ENCODE peak calls at places on chromosomes 5 and 9, in seven cellular contexts. J is pancreas, X is aorta, C is left ventricle myocardium inferior, K is spleen, P is sigmoid colon, V is lower lobe of right lung. A is an unnamed sample.

GRCh38 chr9:34637356-34638137 is at the start of gene SIGMAR1:
- DNase-seq in C (peak), X (peak), V (peak), P (peak), K (peak), J (peak), A (peak)

GRCh38 chr5:61051267-61051666 is 106.3 kb downstream of the NDUFAF2 start:
- DNase-seq in K (no peak), C (no peak), X (no peak), P (no peak), J (no peak), V (no peak), A (no peak)

GRCh38 chr9:113176748-113177147 is 25.9 kb downstream of the SLC31A2 start:
- DNase-seq in X (no peak), P (no peak), C (no peak), K (no peak), J (no peak), V (no peak), A (no peak)

GRCh38 chr5:62017092-62017491 is 288.9 kb upstream of the KIF2A start:
- DNase-seq in C (no peak), X (no peak), V (no peak), J (no peak), P (no peak), K (no peak), A (no peak)

GRCh38 chr5:68189171-68189570 is 26.4 kb upstream of the PIK3R1 start:
- DNase-seq in V (no peak), K (no peak), X (no peak), J (no peak), P (no peak), C (no peak), A (peak)

GRCh38 chr5:159021360-159022177 is 78.1 kb downstream of the EBF1 start:
- DNase-seq in X (no peak), C (no peak), V (no peak), J (no peak), P (no peak), K (no peak), A (no peak)

GRCh38 chr9:108565651-108566378 is 290.0 kb downstream of the ACTL7B start:
- DNase-seq in P (peak), V (no peak), C (no peak), J (no peak), K (no peak), X (no peak), A (peak)

GRCh38 chr5:147507480-147508126 is 2.3 kb downstream of the DPYSL3 start:
- DNase-seq in K (no peak), X (no peak), P (peak), J (no peak), C (no peak), V (no peak), A (no peak)

GRCh38 chr9:2466703-2467102 is 154.9 kb upstream of the VLDLR start:
- DNase-seq in P (no peak), V (no peak), X (no peak), K (no peak), J (peak), C (no peak), A (no peak)

GRCh38 chr5:17248999-17249634 is 31.7 kb downstream of the BASP1 start:
- DNase-seq in P (no peak), X (no peak), K (no peak), V (no peak), J (no peak), C (no peak), A (no peak)

GRCh38 chr5:464843-465590 is 22.0 kb downstream of the EXOC3 start:
- DNase-seq in C (peak), V (no peak), P (peak), J (peak), X (peak), K (peak), A (no peak)

GRCh38 chr9:70493046-70493445 is 78.6 kb upstream of the KLF9 start:
- DNase-seq in P (no peak), J (no peak), X (no peak), C (no peak), K (no peak), V (no peak), A (no peak)

GRCh38 chr9:36833954-36834353 is 200.1 kb downstream of the PAX5 start:
- DNase-seq in J (no peak), K (no peak), C (no peak), P (peak), X (no peak), V (no peak), A (no peak)

GRCh38 chr5:15844253-15844652 is 335.3 kb downstream of the MARCHF11 start:
- DNase-seq in J (no peak), K (no peak), C (no peak), P (no peak), V (no peak), X (no peak), A (no peak)

GRCh38 chr5:159605585-159605984 is 275.3 kb upstream of the IL12B start:
- DNase-seq in K (no peak), V (no peak), C (peak), P (no peak), J (no peak), X (no peak), A (no peak)

GRCh38 chr9:129561594-129562281 is 59.2 kb downstream of the C9orf50 start:
- DNase-seq in V (peak), C (no peak), K (no peak), X (no peak), J (peak), P (peak), A (no peak)

GRCh38 chr9:92659601-92660000 is 10.3 kb downstream of the IPPK start:
- DNase-seq in J (no peak), C (no peak), P (no peak), V (no peak), K (peak), X (peak), A (no peak)

GRCh38 chr5:96509721-96510383 is 76.8 kb upstream of the PCSK1 start:
- DNase-seq in X (no peak), C (no peak), K (no peak), J (no peak), P (no peak), V (no peak), A (no peak)

GRCh38 chr5:135950611-135951010 is 4.2 kb downstream of the LECT2 start:
- DNase-seq in V (no peak), X (no peak), C (no peak), J (no peak), P (no peak), K (no peak), A (no peak)

GRCh38 chr9:33415152-33416038 is 13.0 kb upstream of the AQP7 start:
- DNase-seq in K (peak), V (peak), P (peak), J (peak), X (peak), C (peak), A (no peak)
- H3K27ac ChIP-seq in K (peak), V (peak), P (no peak), J (no peak), X (no peak), C (no peak), A (no peak)

DNA sequence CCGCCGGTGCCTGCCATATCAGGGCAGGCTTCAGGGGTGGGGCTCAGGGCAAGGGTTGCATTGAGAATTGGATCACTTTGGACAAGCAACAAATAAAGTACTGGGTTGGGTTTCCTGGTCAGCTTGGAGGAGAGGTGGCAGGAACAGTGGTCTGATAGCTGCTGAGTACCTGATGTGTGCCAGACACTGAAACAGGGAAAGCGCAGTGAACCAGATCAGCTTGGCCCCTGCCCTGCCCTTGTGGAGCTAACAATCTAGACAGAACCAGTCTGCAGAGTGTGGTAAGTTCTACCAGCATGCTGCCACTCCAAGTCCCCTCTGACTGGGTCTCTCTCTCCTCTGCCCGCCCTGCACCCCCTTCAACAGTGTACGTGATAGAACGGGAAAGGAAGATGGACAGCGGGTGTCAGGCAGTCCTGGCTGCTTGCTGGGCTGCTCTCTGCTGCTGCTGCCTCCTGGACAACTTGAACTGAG is 53.4 kb downstream of the CYSTM1 start:
- DNase-seq in C (peak), J (no peak), K (no peak), X (no peak), V (no peak), P (no peak), A (no peak)
- H3K27ac ChIP-seq in C (peak), J (no peak), K (no peak), X (no peak), V (no peak), P (no peak), A (no peak)

DNA sequence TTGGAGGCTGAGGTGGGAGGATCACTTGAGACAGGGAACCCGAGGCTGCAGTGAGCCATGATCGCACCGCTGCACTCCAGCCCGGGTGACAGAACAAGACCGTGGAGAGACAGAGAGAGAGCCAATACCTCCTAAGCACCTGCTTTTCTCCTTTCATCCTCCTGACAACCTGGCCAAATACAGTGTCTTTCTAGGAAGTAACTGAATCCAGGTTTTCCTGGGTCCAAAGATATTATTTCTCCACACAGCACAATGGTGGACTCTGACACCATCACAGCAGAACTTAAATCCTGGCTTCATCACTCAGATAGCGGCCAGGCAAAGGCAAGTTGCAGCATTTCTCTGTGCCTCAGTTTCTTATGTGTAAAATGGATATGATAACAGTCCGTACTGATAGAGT is 21.9 kb downstream of the DUSP1 start:
- DNase-seq in P (peak), V (no peak), C (no peak), X (no peak), K (peak), J (no peak), A (no peak)
- H3K27ac ChIP-seq in P (peak), V (peak), C (peak), X (peak), K (peak), J (no peak), A (peak)

DNA sequence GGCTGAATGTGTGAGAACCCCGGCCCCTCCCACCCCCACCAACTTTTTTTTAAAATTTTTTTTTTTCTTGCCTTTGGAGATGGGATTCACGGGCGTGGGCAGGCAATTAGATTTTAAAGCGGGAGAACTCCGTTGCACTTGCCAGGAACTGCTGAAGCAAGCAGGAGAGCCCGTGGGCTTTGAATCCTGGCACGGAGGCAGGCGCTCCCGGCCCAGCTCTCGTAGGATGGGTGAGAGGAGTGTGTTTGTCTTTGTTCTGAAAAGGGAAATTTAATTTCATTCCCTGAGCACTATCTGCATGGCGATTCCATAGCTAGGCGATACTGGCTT is 54.3 kb upstream of the BOD1 start:
- DNase-seq in C (peak), K (no peak), P (no peak), V (no peak), X (no peak), J (no peak), A (peak)
- H3K27ac ChIP-seq in C (peak), K (no peak), P (no peak), V (peak), X (peak), J (no peak), A (peak)

GRCh38 chr5:166961938-166962337 is 1329.5 kb upstream of the WWC1 start:
- DNase-seq in C (no peak), K (no peak), J (no peak), V (no peak), P (no peak), X (no peak), A (no peak)
- H3K27ac ChIP-seq in C (peak), K (no peak), J (no peak), V (no peak), P (no peak), X (no peak), A (no peak)

GRCh38 chr9:104779334-104779733 is 15.4 kb downstream of the NIPSNAP3B start:
- DNase-seq in V (no peak), P (no peak), X (no peak), J (no peak), C (no peak), K (no peak), A (no peak)
- H3K27ac ChIP-seq in V (no peak), P (no peak), X (no peak), J (no peak), C (no peak), K (no peak), A (no peak)